ENCODE peak calls at places on chromosomes 7 and 10, in eight cellular contexts. F is HL-60, Q is SK-N-SH, M is A549, P is HCT116, C is Panc1, E is HepG2, B is K562. I is an unnamed sample.

GRCh38 chr7:104973227-104973626 is 40.8 kb upstream of the KMT2E start:
- DNase-seq in B (no peak), Q (no peak), M (no peak), P (no peak), F (no peak), C (no peak), E (no peak), I (no peak)

GRCh38 chr10:119299531-119299930 is 92.2 kb downstream of the GRK5 start:
- DNase-seq in E (no peak), B (no peak), M (peak), C (no peak), P (no peak), Q (no peak), F (peak), I (peak)

GRCh38 chr7:101701153-101701794 is 72.2 kb upstream of the MYL10 start:
- DNase-seq in Q (no peak), E (no peak), F (no peak), P (no peak), C (no peak), M (no peak), B (no peak), I (no peak)

GRCh38 chr10:102419561-102420442 is 834 bp upstream of the FBXL15 start:
- DNase-seq in F (peak), B (peak), P (no peak), E (peak), M (peak), C (no peak), Q (peak), I (peak)

GRCh38 chr7:100010901-100011300 is 4.5 kb upstream of the ZKSCAN1 start:
- DNase-seq in E (no peak), C (no peak), P (no peak), B (no peak), Q (no peak), M (no peak), F (no peak), I (no peak)

GRCh38 chr10:68559872-68560200 is 301 bp upstream of the TET1 start:
- DNase-seq in P (peak), B (no peak), M (no peak), C (no peak), Q (no peak), F (peak), E (no peak), I (no peak)

GRCh38 chr10:10056958-10057357 is 960.7 kb upstream of the CELF2 start:
- DNase-seq in F (no peak), C (no peak), P (no peak), B (no peak), Q (peak), M (no peak), E (no peak), I (peak)

GRCh38 chr10:75461672-75462649 is 30.5 kb downstream of the LRMDA start:
- DNase-seq in E (no peak), Q (no peak), P (no peak), C (no peak), B (no peak), M (no peak), F (no peak), I (peak)

GRCh38 chr7:97506728-97507127 is 225.2 kb upstream of the TAC1 start:
- DNase-seq in B (no peak), Q (no peak), E (no peak), F (no peak), P (no peak), C (no peak), M (no peak), I (no peak)

GRCh38 chr7:77393954-77394353 is 22.2 kb downstream of the GSAP start:
- DNase-seq in M (no peak), F (no peak), Q (no peak), B (no peak), E (no peak), C (no peak), P (no peak), I (no peak)

GRCh38 chr7:28536259-28536658 is 123.9 kb downstream of the CREB5 start:
- DNase-seq in E (no peak), Q (no peak), P (peak), C (no peak), F (no peak), M (peak), B (no peak), I (peak)

GRCh38 chr10:33509231-33509871 is 174.9 kb upstream of the NRP1 start:
- DNase-seq in M (peak), F (peak), C (peak), B (peak), P (peak), Q (peak), E (peak), I (peak)

GRCh38 chr7:6718124-6718523 is 11.4 kb upstream of the ZNF12 start:
- DNase-seq in P (no peak), C (no peak), M (no peak), B (no peak), Q (no peak), E (no peak), F (no peak), I (peak)
- TF ChIP-seq CTCF in P (no peak), C (no peak), M (no peak), B (peak), Q (peak), E (peak), F (no peak), I (peak)

DNA sequence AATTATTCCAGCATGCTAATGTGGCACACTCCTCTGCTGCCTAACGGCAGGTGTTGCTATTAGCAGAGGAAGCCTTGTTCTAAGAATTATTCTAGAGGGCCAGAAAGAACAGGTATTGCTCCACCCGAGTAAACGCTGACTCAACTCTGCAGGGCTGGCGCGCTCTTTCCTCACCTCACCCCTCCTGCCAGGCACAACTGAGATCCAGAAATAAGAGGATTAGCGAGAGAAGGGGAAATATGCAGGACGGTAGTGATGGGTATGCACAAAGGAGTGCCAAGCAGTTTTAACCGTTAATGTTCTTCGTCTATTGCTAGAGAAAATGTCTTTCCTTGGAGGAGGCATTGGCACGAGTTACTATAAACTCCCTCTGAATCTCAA is 382 bp upstream of the SCIN start:
- DNase-seq in C (no peak), M (no peak), E (no peak), P (no peak), Q (peak), B (no peak), F (peak), I (peak)
- TF ChIP-seq REST in C (no peak), M (no peak), E (no peak), P (no peak), Q (no peak), B (no peak), F (no peak), I (no peak)

DNA sequence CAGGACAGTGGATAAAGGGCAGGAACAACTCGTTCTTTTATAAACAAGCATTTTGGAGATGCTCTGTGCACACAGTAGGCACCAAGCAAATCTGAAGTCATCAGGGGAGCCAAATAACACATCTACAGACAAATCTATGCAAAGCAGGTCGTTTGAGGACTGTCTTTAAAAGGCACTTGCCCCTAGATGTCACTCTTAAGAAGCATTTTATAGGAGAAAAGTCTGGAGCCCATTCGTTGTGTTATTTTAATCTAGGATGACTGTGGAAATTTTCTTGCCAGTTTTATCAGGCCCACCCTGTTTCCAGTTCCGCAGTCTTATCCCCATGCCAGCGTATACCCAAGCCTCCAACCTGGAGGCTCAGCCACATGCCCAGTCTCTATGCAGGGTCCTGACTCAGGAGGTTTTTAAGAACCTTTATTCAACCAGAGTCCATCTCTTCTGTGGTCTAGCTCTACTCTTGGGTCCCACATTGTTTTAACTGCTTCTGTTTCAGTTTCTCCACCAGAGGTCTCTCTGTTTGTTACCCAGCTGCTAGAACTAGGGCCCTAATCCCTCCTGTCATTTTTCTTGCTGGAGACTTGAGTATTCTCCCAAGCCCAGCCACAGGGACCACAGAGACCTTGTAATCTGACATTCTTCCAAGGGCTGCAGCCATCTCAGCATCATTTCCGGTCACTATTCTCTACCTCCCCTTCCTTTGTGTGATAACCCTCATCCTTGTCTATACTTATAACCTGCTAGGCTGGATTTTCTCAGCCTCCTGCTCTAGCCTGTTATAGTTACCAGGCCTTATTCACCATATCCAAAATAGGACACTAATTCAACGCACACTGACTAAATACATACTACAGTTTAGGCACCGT is 26.7 kb downstream of the PIK3CG start:
- DNase-seq in P (no peak), M (no peak), Q (no peak), E (no peak), F (no peak), B (peak), C (no peak), I (peak)
- TF ChIP-seq CTCF in P (no peak), M (no peak), Q (peak), E (no peak), F (no peak), B (peak), C (no peak), I (peak)

GRCh38 chr7:84640637-84641036 is 446.0 kb upstream of the SEMA3A start:
- DNase-seq in Q (no peak), C (no peak), F (no peak), P (no peak), E (no peak), B (no peak), M (no peak), I (peak)
- TF ChIP-seq REST in Q (no peak), C (no peak), F (no peak), P (no peak), E (no peak), B (no peak), M (no peak), I (no peak)

GRCh38 chr10:80861882-80862281 is 324.2 kb downstream of the SH2D4B start:
- DNase-seq in E (no peak), F (no peak), Q (no peak), B (peak), P (no peak), C (no peak), M (no peak), I (no peak)
- TF ChIP-seq CTCF in E (peak), F (no peak), Q (no peak), B (peak), P (no peak), C (no peak), M (no peak), I (no peak)

GRCh38 chr10:48694371-48695030 is 9.8 kb downstream of the WDFY4 start:
- DNase-seq in E (no peak), B (no peak), P (no peak), M (no peak), Q (no peak), C (no peak), F (no peak), I (no peak)
- TF ChIP-seq REST in E (no peak), B (no peak), P (no peak), M (no peak), Q (no peak), C (no peak), F (no peak), I (no peak)